ENCODE peak calls at places on chromosomes 4 and X, in ten cellular contexts. L is GM12864, F is BJ, M is left ventricle myocardium inferior, I is mucosa of descending colon, C is AG04450, N is fibroblast of pulmonary artery, K is colonic mucosa, U is K562, H is lower leg skin. R is an unnamed sample.

GRCh38 chr4:91914176-91914804 is 389.5 kb upstream of the GRID2 start:
- DNase-seq in H (no peak), U (no peak), F (no peak), C (no peak), N (peak), K (no peak), I (no peak), M (no peak), L (no peak), R (no peak)

GRCh38 chr4:44861756-44862155 is 135.4 kb upstream of the GNPDA2 start:
- DNase-seq in H (no peak), M (no peak), C (no peak), L (no peak), F (no peak), K (no peak), I (no peak), N (peak), U (no peak), R (no peak)

GRCh38 chr4:88275949-88276515 is 8.3 kb downstream of the PPM1K start:
- DNase-seq in I (no peak), M (no peak), F (no peak), N (no peak), L (no peak), K (no peak), H (no peak), C (no peak), U (no peak), R (peak)

GRCh38 chr4:100430441-100430840 is 87.4 kb downstream of the EMCN start:
- DNase-seq in F (no peak), N (no peak), C (no peak), I (no peak), L (no peak), M (no peak), U (no peak), K (no peak), H (no peak), R (no peak)

GRCh38 chr4:71293705-71294104 is 45.1 kb upstream of the SLC4A4 start:
- DNase-seq in M (no peak), U (no peak), K (no peak), L (no peak), H (no peak), F (no peak), C (peak), I (no peak), N (peak), R (peak)

GRCh38 chr4:26144526-26145167 is 176.2 kb upstream of the RBPJ start:
- DNase-seq in C (no peak), H (no peak), I (no peak), M (no peak), K (no peak), N (no peak), F (no peak), U (no peak), L (no peak), R (peak)

GRCh38 chr4:26289421-26289820 is 31.4 kb upstream of the RBPJ start:
- DNase-seq in H (no peak), F (no peak), N (no peak), M (no peak), C (no peak), L (no peak), K (no peak), I (no peak), U (no peak), R (no peak)

GRCh38 chrX:16601885-16602284 is 48.1 kb upstream of the S100G start:
- DNase-seq in F (no peak), N (no peak), C (no peak), M (no peak), I (no peak), L (no peak), K (no peak), U (no peak), H (no peak), R (no peak)

GRCh38 chr4:153228512-153229145 is 24.4 kb downstream of the TRIM2 start:
- DNase-seq in N (peak), H (no peak), U (no peak), C (no peak), F (no peak), M (no peak), K (no peak), I (no peak), L (no peak), R (no peak)

GRCh38 chr4:104064650-104065577 is 345.1 kb upstream of the TACR3 start:
- DNase-seq in U (peak), M (peak), F (no peak), C (no peak), K (peak), L (peak), N (peak), I (peak), H (no peak), R (no peak)

GRCh38 chr4:84962102-84962501 is 4.4 kb downstream of the WDFY3 start:
- DNase-seq in L (no peak), C (no peak), N (no peak), H (no peak), F (no peak), I (no peak), K (no peak), M (no peak), U (no peak), R (no peak)

GRCh38 chr4:127214001-127214400 is 418.8 kb upstream of the INTU start:
- DNase-seq in I (no peak), N (no peak), C (no peak), H (no peak), K (no peak), U (no peak), F (no peak), L (no peak), M (no peak), R (peak)

GRCh38 chrX:104113237-104113965 is 1.1 kb downstream of the ZCCHC18 start:
- DNase-seq in C (no peak), I (peak), M (no peak), N (peak), U (peak), K (peak), L (no peak), H (no peak), F (no peak), R (peak)

GRCh38 chrX:308821-309520 is 9.6 kb downstream of the GTPBP6 start:
- DNase-seq in I (no peak), L (no peak), C (no peak), N (no peak), H (no peak), K (no peak), M (peak), U (no peak), F (no peak), R (no peak)

GRCh38 chr4:84547211-84547610 is 35.7 kb upstream of the CDS1 start:
- DNase-seq in L (no peak), C (no peak), M (no peak), H (no peak), I (no peak), N (peak), F (no peak), K (no peak), U (no peak), R (no peak)

GRCh38 chrX:69229436-69229835 is 64.2 kb upstream of the PJA1 start:
- DNase-seq in N (peak), H (peak), F (peak), U (no peak), K (no peak), L (no peak), I (no peak), M (no peak), C (peak), R (peak)

GRCh38 chrX:102883491-102883890 is 53.6 kb upstream of the RAB40AL start:
- DNase-seq in K (no peak), U (no peak), N (no peak), L (no peak), H (no peak), I (no peak), F (no peak), M (no peak), C (no peak), R (no peak)

GRCh38 chrX:129842510-129843208 is 1.0 kb downstream of the ZDHHC9 start:
- DNase-seq in H (no peak), M (peak), N (peak), U (peak), K (peak), L (no peak), I (peak), F (peak), C (no peak), R (peak)

GRCh38 chr4:94165256-94165655 is 42.4 kb upstream of the SMARCAD1 start:
- DNase-seq in L (no peak), H (no peak), I (no peak), N (no peak), K (no peak), C (no peak), F (no peak), M (no peak), U (no peak), R (no peak)
- TF ChIP-seq CTCF in L (no peak), H (no peak), I (no peak), N (no peak), K (no peak), C (no peak), F (no peak), M (no peak), U (no peak), R (no peak)

GRCh38 chr4:82043081-82043808 is 330.5 kb downstream of the HNRNPD start:
- DNase-seq in I (peak), M (no peak), F (no peak), C (no peak), U (peak), N (no peak), H (no peak), K (peak), L (no peak), R (no peak)
- H3K4me3 ChIP-seq in I (no peak), M (peak), F (no peak), C (no peak), U (no peak), N (no peak), H (no peak), K (no peak), L (no peak), R (no peak)

GRCh38 chr4:15001825-15002658 is at the start of gene CPEB2:
- DNase-seq in U (peak), F (peak), L (peak), M (peak), H (peak), N (peak), K (peak), I (peak), C (peak), R (peak)
- TF ChIP-seq CTCF in U (no peak), F (no peak), L (no peak), M (no peak), H (no peak), N (no peak), K (no peak), I (no peak), C (no peak), R (no peak)

GRCh38 chrX:135050603-135051002 is 1.3 kb downstream of the RTL8A start:
- DNase-seq in U (no peak), I (no peak), F (no peak), L (no peak), C (no peak), K (no peak), M (no peak), H (no peak), N (no peak), R (no peak)
- H3K4me3 ChIP-seq in U (peak), I (no peak), F (peak), L (no peak), C (peak), K (no peak), M (peak), H (no peak), N (peak), R (peak)

DNA sequence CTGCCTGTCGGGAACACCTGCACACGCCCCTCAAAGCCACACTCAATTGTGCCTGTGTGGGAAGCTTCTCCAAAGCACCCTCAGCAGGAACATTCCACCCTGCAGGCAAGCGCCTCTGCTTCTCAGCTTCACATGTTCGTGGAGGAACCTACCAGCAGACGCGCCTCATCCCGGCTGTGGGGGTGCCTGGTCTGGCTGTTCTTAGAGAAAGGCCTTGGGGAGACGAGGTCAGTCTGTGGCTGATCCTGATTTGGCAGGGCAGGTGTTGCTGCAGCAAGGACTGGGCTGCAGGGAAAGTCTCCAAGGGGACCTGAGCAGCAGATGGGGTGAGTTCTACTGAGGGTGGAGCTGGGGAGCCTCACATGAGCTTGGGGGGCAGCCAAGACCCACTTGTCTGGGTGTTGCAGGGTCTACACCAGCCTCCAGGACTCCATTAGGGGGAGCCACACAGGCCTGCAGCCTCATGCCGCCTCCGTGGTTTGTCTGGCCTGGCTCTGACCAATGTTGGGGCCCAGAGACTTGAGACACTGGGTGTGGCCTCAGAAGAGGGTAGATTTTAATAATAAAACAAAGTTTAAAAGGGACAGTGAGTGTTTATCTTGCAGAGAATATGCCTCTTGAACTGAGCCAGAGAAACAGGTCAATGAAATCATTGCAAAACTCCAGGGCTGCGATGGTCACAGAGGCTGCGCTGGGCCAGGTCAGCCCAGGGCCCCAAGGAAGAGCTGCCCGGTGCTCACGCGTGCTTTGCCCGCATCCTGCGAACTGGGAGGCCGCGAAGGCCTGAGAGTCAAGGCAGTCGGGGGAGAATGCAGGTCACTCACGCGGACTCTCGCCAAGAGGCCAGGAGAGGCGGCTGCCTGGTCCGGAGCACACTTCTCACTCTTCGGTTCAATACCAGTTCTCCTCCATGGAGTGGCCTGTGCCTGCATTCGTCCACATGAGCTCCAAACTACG is 21.1 kb downstream of the RNF212 start:
- DNase-seq in I (no peak), C (no peak), H (peak), U (peak), L (no peak), F (no peak), N (no peak), M (no peak), K (no peak), R (no peak)
- TF ChIP-seq CTCF in I (no peak), C (peak), H (no peak), U (peak), L (peak), F (peak), N (no peak), M (no peak), K (no peak), R (no peak)

GRCh38 chr4:149884529-149885206 is 69.0 kb upstream of the IQCM start:
- DNase-seq in H (no peak), L (no peak), U (no peak), F (no peak), N (no peak), K (peak), C (no peak), M (no peak), I (peak), R (no peak)

GRCh38 chr4:149887091-149887490 is 71.4 kb upstream of the IQCM start:
- DNase-seq in H (no peak), U (no peak), L (no peak), N (no peak), M (no peak), I (no peak), K (no peak), F (no peak), C (no peak), R (no peak)

GRCh38 chr4:149891381-149891780 is 75.7 kb upstream of the IQCM start:
- DNase-seq in N (no peak), L (no peak), F (no peak), M (no peak), U (no peak), I (no peak), C (no peak), K (no peak), H (no peak), R (peak)

GRCh38 chr4:149885896-149886295 is 70.3 kb upstream of the IQCM start:
- DNase-seq in F (peak), H (no peak), C (peak), M (no peak), I (no peak), N (peak), U (no peak), L (no peak), K (no peak), R (peak)

GRCh38 chr4:149889976-149890375 is 74.3 kb upstream of the IQCM start:
- DNase-seq in U (no peak), K (no peak), M (no peak), H (no peak), F (no peak), C (no peak), I (no peak), L (no peak), N (no peak), R (peak)
- H3K4me3 ChIP-seq in U (no peak), K (no peak), M (no peak), H (no peak), F (no peak), C (no peak), I (no peak), L (no peak), N (no peak), R (no peak)

GRCh38 chr4:176380352-176381157 is 60.8 kb downstream of the SPCS3 start:
- DNase-seq in U (no peak), H (no peak), C (no peak), M (no peak), N (no peak), L (no peak), F (no peak), I (no peak), K (no peak), R (no peak)

GRCh38 chr4:176376032-176376614 is 56.4 kb downstream of the SPCS3 start:
- DNase-seq in L (no peak), M (no peak), K (no peak), F (no peak), I (no peak), N (peak), C (no peak), H (no peak), U (no peak), R (peak)

GRCh38 chr4:176383273-176384077 is 63.7 kb downstream of the SPCS3 start:
- DNase-seq in C (no peak), I (no peak), U (no peak), N (peak), F (no peak), L (no peak), M (no peak), K (no peak), H (no peak), R (peak)

DNA sequence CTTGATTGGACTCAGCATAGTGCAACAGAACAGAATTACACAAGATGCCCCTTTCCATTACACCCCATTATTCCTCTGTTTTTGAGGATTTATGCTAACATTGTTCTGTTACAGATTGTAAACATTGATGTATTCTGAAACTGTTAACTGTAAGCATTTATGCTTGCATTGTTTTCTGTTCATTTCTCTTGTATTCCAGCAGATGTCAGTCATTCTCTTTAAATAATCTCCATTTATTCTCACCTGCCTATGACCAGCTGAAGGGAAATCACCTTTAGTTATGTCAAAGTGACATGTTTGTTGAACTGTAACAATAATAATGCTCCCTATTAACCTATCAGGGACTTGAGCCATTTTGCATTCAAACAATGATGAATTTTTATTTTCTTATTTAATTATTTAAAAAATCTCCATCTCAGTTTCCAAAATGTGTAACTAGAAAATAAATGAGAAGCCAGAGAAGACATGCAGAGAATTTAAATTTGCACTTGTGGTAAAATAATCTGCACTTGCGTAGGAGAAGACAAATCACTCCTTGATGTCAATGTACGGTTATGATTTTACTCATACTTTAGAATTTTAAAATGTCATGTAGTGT is 58.0 kb downstream of the SPCS3 start:
- DNase-seq in C (no peak), I (no peak), F (no peak), U (peak), L (no peak), N (peak), H (no peak), K (no peak), M (no peak), R (peak)
- TF ChIP-seq CTCF in C (peak), I (no peak), F (peak), U (no peak), L (peak), N (peak), H (no peak), K (no peak), M (peak), R (peak)

GRCh38 chr4:184167576-184167975 is 50.1 kb downstream of the ENPP6 start:
- DNase-seq in C (no peak), H (peak), K (no peak), I (no peak), U (no peak), L (no peak), F (no peak), N (no peak), M (no peak), R (no peak)
- H3K4me3 ChIP-seq in C (no peak), H (no peak), K (no peak), I (no peak), U (no peak), L (no peak), F (no peak), N (no peak), M (no peak), R (no peak)

DNA sequence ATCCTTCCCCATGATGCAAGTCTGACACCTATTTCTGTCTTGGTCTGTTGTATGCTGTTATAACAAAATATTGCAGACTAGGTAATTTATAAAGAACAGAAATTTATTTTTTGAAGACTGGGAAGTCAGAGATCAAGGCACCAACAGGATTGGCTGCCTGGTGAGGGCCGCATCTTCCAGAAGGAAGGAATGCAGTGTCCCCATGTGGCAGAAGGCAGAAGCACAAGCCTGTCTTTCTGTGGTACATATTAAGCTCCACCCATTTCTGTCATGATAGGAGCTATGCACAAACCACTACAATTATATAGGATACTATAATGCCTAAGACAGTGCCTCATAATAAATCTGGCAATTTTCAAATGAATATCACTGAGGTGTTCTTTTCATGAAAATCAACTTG is 502.3 kb upstream of the DIAPH2 start:
- DNase-seq in N (peak), U (peak), F (no peak), C (peak), H (no peak), I (peak), K (peak), L (no peak), M (no peak), R (peak)
- TF ChIP-seq CTCF in N (peak), U (no peak), F (peak), C (peak), H (no peak), I (no peak), K (peak), L (peak), M (peak), R (peak)